ENCODE peak calls at places on chromosomes 16 and 17, in eight cellular contexts. One of them, this sample, is unnamed.

GRCh38 chr17:61291457-61292311 is 108.0 kb upstream of the TBX2 start:
- DNase-seq in vagina: no peak
- DNase-seq in A549: no peak
- DNase-seq in ovary: no peak
- DNase-seq in thyroid gland: no peak
- DNase-seq in heart left ventricle: no peak
- DNase-seq in GM12891: no peak
- DNase-seq in H54: no peak
- DNase-seq in this sample: no peak

GRCh38 chr17:2940352-2940751 is 123.1 kb downstream of the OR1D5 start:
- DNase-seq in H54: no peak
- DNase-seq in ovary: no peak
- DNase-seq in GM12891: no peak
- DNase-seq in A549: no peak
- DNase-seq in thyroid gland: peak; percentile 50
- DNase-seq in vagina: no peak
- DNase-seq in heart left ventricle: peak; percentile 50
- DNase-seq in this sample: no peak

GRCh38 chr16:1920727-1921155 is 2.5 kb upstream of the HS3ST6 start:
- DNase-seq in A549: no peak
- DNase-seq in GM12891: no peak
- DNase-seq in H54: peak; percentile 65
- DNase-seq in thyroid gland: peak; percentile 42
- DNase-seq in heart left ventricle: no peak
- DNase-seq in vagina: no peak
- DNase-seq in ovary: no peak
- DNase-seq in this sample: no peak

GRCh38 chr17:68424861-68425260 is 32.4 kb downstream of the WIPI1 start:
- DNase-seq in vagina: peak; percentile 80
- DNase-seq in A549: no peak
- DNase-seq in H54: no peak
- DNase-seq in thyroid gland: peak; percentile 41
- DNase-seq in GM12891: no peak
- DNase-seq in ovary: no peak
- DNase-seq in heart left ventricle: no peak
- DNase-seq in this sample: no peak

GRCh38 chr17:76601042-76601441 is 15.4 kb upstream of the ST6GALNAC2 start:
- DNase-seq in vagina: no peak
- DNase-seq in H54: no peak
- DNase-seq in A549: no peak
- DNase-seq in ovary: no peak
- DNase-seq in GM12891: no peak
- DNase-seq in thyroid gland: no peak
- DNase-seq in heart left ventricle: no peak
- DNase-seq in this sample: no peak

GRCh38 chr17:77253611-77254051 is 112.9 kb downstream of the SEC14L1 start:
- DNase-seq in H54: no peak
- DNase-seq in A549: no peak
- DNase-seq in thyroid gland: no peak
- DNase-seq in ovary: no peak
- DNase-seq in vagina: no peak
- DNase-seq in GM12891: no peak
- DNase-seq in heart left ventricle: no peak
- DNase-seq in this sample: no peak

GRCh38 chr16:89013111-89013510 is 36.1 kb upstream of the CBFA2T3 start:
- DNase-seq in heart left ventricle: no peak
- DNase-seq in GM12891: no peak
- DNase-seq in ovary: no peak
- DNase-seq in vagina: no peak
- DNase-seq in H54: no peak
- DNase-seq in thyroid gland: no peak
- DNase-seq in A549: no peak
- DNase-seq in this sample: no peak

GRCh38 chr17:49580055-49580721 is 4.5 kb downstream of the NXPH3 start:
- DNase-seq in A549: no peak
- DNase-seq in H54: no peak
- DNase-seq in GM12891: no peak
- DNase-seq in heart left ventricle: no peak
- DNase-seq in thyroid gland: no peak
- DNase-seq in ovary: no peak
- DNase-seq in vagina: no peak
- DNase-seq in this sample: no peak

GRCh38 chr16:9261376-9261775 is 169.9 kb downstream of the HAPSTR1 start:
- DNase-seq in H54: no peak
- DNase-seq in heart left ventricle: no peak
- DNase-seq in GM12891: no peak
- DNase-seq in thyroid gland: no peak
- DNase-seq in ovary: no peak
- DNase-seq in A549: no peak
- DNase-seq in vagina: no peak
- DNase-seq in this sample: no peak

GRCh38 chr17:75864448-75864871 is 9.3 kb upstream of the WBP2 start:
- DNase-seq in GM12891: peak; percentile 80
- DNase-seq in thyroid gland: no peak
- DNase-seq in vagina: peak; percentile 93
- DNase-seq in A549: no peak
- DNase-seq in ovary: peak; percentile 73
- DNase-seq in H54: peak; percentile 60
- DNase-seq in heart left ventricle: peak; percentile 82
- DNase-seq in this sample: peak; percentile 83

GRCh38 chr17:65102788-65103187 is 34.4 kb upstream of the RGS9 start:
- DNase-seq in vagina: no peak
- DNase-seq in thyroid gland: no peak
- DNase-seq in H54: no peak
- DNase-seq in ovary: no peak
- DNase-seq in heart left ventricle: no peak
- DNase-seq in A549: no peak
- DNase-seq in GM12891: no peak
- DNase-seq in this sample: no peak

GRCh38 chr16:8589293-8590160 is 784 bp downstream of the TMEM114 start:
- DNase-seq in thyroid gland: no peak
- DNase-seq in H54: no peak
- DNase-seq in vagina: no peak
- DNase-seq in ovary: no peak
- DNase-seq in GM12891: no peak
- DNase-seq in A549: no peak
- DNase-seq in heart left ventricle: no peak
- DNase-seq in this sample: no peak

GRCh38 chr17:49390548-49391324 is 23.9 kb downstream of the PHB1 start:
- DNase-seq in heart left ventricle: peak; percentile 23
- DNase-seq in H54: peak; percentile 48
- DNase-seq in thyroid gland: no peak
- DNase-seq in A549: no peak
- DNase-seq in ovary: no peak
- DNase-seq in vagina: no peak
- DNase-seq in GM12891: no peak
- DNase-seq in this sample: peak; percentile 61

GRCh38 chr17:51731941-51732722 is 426.4 kb downstream of the CA10 start:
- DNase-seq in vagina: no peak
- DNase-seq in ovary: no peak
- DNase-seq in A549: no peak
- DNase-seq in H54: no peak
- DNase-seq in heart left ventricle: no peak
- DNase-seq in thyroid gland: no peak
- DNase-seq in GM12891: no peak
- DNase-seq in this sample: no peak

GRCh38 chr16:30747799-30748633 is at the start of gene PHKG2:
- DNase-seq in ovary: peak; percentile 98
- DNase-seq in A549: peak; percentile 96
- DNase-seq in heart left ventricle: peak; percentile 99
- DNase-seq in GM12891: peak; percentile 98
- DNase-seq in H54: peak; percentile 96
- DNase-seq in thyroid gland: peak; percentile 100
- DNase-seq in vagina: peak; percentile 98
- DNase-seq in this sample: peak; percentile 98
- TF ChIP-seq POLR2A in ovary: peak; percentile 41
- TF ChIP-seq POLR2A in A549: peak; percentile 69
- TF ChIP-seq POLR2A in heart left ventricle: no peak
- TF ChIP-seq POLR2A in GM12891: peak; percentile 94
- TF ChIP-seq POLR2A in H54: peak; percentile 65
- TF ChIP-seq POLR2A in thyroid gland: no peak
- TF ChIP-seq POLR2A in vagina: no peak
- TF ChIP-seq POLR2A in this sample: peak; percentile 89

GRCh38 chr17:3968017-3968416 is 3.8 kb upstream of the ATP2A3 start:
- DNase-seq in GM12891: no peak
- DNase-seq in A549: no peak
- DNase-seq in thyroid gland: no peak
- DNase-seq in heart left ventricle: no peak
- DNase-seq in vagina: no peak
- DNase-seq in H54: no peak
- DNase-seq in ovary: no peak
- DNase-seq in this sample: no peak

GRCh38 chr17:3966720-3967363 is 2.6 kb upstream of the ATP2A3 start:
- DNase-seq in thyroid gland: no peak
- DNase-seq in A549: no peak
- DNase-seq in vagina: no peak
- DNase-seq in heart left ventricle: no peak
- DNase-seq in H54: no peak
- DNase-seq in ovary: no peak
- DNase-seq in GM12891: no peak
- DNase-seq in this sample: no peak

GRCh38 chr17:3969963-3970362 is 5.7 kb upstream of the ATP2A3 start:
- DNase-seq in heart left ventricle: no peak
- DNase-seq in A549: no peak
- DNase-seq in GM12891: no peak
- DNase-seq in vagina: no peak
- DNase-seq in ovary: no peak
- DNase-seq in thyroid gland: no peak
- DNase-seq in H54: no peak
- DNase-seq in this sample: no peak

GRCh38 chr17:3970668-3971067 is 6.4 kb upstream of the ATP2A3 start:
- DNase-seq in heart left ventricle: no peak
- DNase-seq in vagina: no peak
- DNase-seq in ovary: no peak
- DNase-seq in GM12891: no peak
- DNase-seq in A549: no peak
- DNase-seq in thyroid gland: no peak
- DNase-seq in H54: no peak
- DNase-seq in this sample: no peak

GRCh38 chr17:3968886-3969524 is 4.8 kb upstream of the ATP2A3 start:
- DNase-seq in A549: no peak
- DNase-seq in ovary: no peak
- DNase-seq in thyroid gland: no peak
- DNase-seq in heart left ventricle: no peak
- DNase-seq in GM12891: no peak
- DNase-seq in vagina: no peak
- DNase-seq in H54: no peak
- DNase-seq in this sample: no peak
- TF ChIP-seq POLR2A in A549: no peak
- TF ChIP-seq POLR2A in ovary: no peak
- TF ChIP-seq POLR2A in thyroid gland: no peak
- TF ChIP-seq POLR2A in heart left ventricle: no peak
- TF ChIP-seq POLR2A in GM12891: no peak
- TF ChIP-seq POLR2A in vagina: no peak
- TF ChIP-seq POLR2A in H54: no peak
- TF ChIP-seq POLR2A in this sample: no peak

DNA sequence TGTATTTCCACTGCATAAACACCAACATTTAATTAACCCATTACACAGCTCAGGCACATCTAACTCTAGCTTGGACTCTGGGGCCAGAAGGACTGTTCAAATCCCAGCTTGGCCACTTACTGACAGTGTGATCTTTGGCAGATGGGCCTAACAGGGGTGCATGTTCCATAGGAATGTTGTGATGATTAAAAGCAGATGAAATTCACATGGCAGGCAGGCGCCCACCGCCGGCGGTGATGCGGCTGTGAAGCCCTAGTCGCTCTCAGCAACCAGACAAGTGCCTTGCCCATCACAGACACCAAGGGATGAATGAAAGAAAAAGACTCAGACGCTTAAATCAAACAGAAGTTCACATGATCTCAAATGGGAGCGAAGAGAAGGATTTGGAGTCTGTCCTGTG is 84.6 kb upstream of the WSB1 start:
- DNase-seq in A549: no peak
- DNase-seq in ovary: no peak
- DNase-seq in H54: no peak
- DNase-seq in heart left ventricle: no peak
- DNase-seq in GM12891: no peak
- DNase-seq in vagina: no peak
- DNase-seq in thyroid gland: no peak
- DNase-seq in this sample: no peak
- TF ChIP-seq POLR2A in A549: no peak
- TF ChIP-seq POLR2A in ovary: no peak
- TF ChIP-seq POLR2A in H54: no peak
- TF ChIP-seq POLR2A in heart left ventricle: no peak
- TF ChIP-seq POLR2A in GM12891: no peak
- TF ChIP-seq POLR2A in vagina: no peak
- TF ChIP-seq POLR2A in thyroid gland: no peak
- TF ChIP-seq POLR2A in this sample: no peak

GRCh38 chr16:73068546-73069401 is 20.8 kb upstream of the ZFHX3 start:
- DNase-seq in A549: no peak
- DNase-seq in thyroid gland: peak; percentile 95
- DNase-seq in heart left ventricle: peak; percentile 78
- DNase-seq in GM12891: no peak
- DNase-seq in vagina: no peak
- DNase-seq in ovary: no peak
- DNase-seq in H54: no peak
- DNase-seq in this sample: no peak
- TF ChIP-seq POLR2A in A549: no peak
- TF ChIP-seq POLR2A in thyroid gland: peak; percentile 72
- TF ChIP-seq POLR2A in heart left ventricle: no peak
- TF ChIP-seq POLR2A in GM12891: no peak
- TF ChIP-seq POLR2A in vagina: no peak
- TF ChIP-seq POLR2A in ovary: no peak
- TF ChIP-seq POLR2A in H54: peak; percentile 15
- TF ChIP-seq POLR2A in this sample: no peak

This sample was measured in GM12892.